ENCODE peak calls at places on chromosomes 3 and 15, in eight cellular contexts. One of them, this sample, is unnamed.

GRCh38 chr15:25061808-25062550 is 107.2 kb downstream of the SNRPN start:
- DNase-seq in right lobe of liver: no peak
- DNase-seq in amniotic stem cell: no peak
- DNase-seq in tibial nerve: no peak
- DNase-seq in astrocyte of the spinal cord: no peak
- DNase-seq in activated CD4-positive, alpha-beta T cell treated with anti-CD3 and anti-CD28 coated beads, Interleukin-2, amount 10 ng/mL, durations not matched to agents 7 days and 5 days: no peak
- DNase-seq in NCI-H1436: no peak
- DNase-seq in ureter: no peak
- DNase-seq in this sample: no peak

GRCh38 chr15:59691194-59691805 is 2.2 kb upstream of the BNIP2 start:
- DNase-seq in right lobe of liver: no peak
- DNase-seq in amniotic stem cell: peak
- DNase-seq in tibial nerve: no peak
- DNase-seq in astrocyte of the spinal cord: peak
- DNase-seq in activated CD4-positive, alpha-beta T cell treated with anti-CD3 and anti-CD28 coated beads, Interleukin-2, amount 10 ng/mL, durations not matched to agents 7 days and 5 days: peak
- DNase-seq in NCI-H1436: peak
- DNase-seq in ureter: no peak
- DNase-seq in this sample: peak

GRCh38 chr3:140595295-140595694 is 82.6 kb upstream of the TRIM42 start:
- DNase-seq in right lobe of liver: no peak
- DNase-seq in amniotic stem cell: no peak
- DNase-seq in tibial nerve: no peak
- DNase-seq in astrocyte of the spinal cord: peak
- DNase-seq in activated CD4-positive, alpha-beta T cell treated with anti-CD3 and anti-CD28 coated beads, Interleukin-2, amount 10 ng/mL, durations not matched to agents 7 days and 5 days: no peak
- DNase-seq in NCI-H1436: no peak
- DNase-seq in ureter: no peak
- DNase-seq in this sample: no peak

GRCh38 chr3:13416002-13416793 is 3.9 kb downstream of the NUP210 start:
- DNase-seq in right lobe of liver: no peak
- DNase-seq in amniotic stem cell: no peak
- DNase-seq in tibial nerve: no peak
- DNase-seq in astrocyte of the spinal cord: no peak
- DNase-seq in activated CD4-positive, alpha-beta T cell treated with anti-CD3 and anti-CD28 coated beads, Interleukin-2, amount 10 ng/mL, durations not matched to agents 7 days and 5 days: peak
- DNase-seq in NCI-H1436: no peak
- DNase-seq in ureter: no peak
- DNase-seq in this sample: no peak

GRCh38 chr3:179037361-179037760 is 34.2 kb downstream of the ZMAT3 start:
- DNase-seq in right lobe of liver: no peak
- DNase-seq in amniotic stem cell: peak
- DNase-seq in tibial nerve: peak
- DNase-seq in astrocyte of the spinal cord: peak
- DNase-seq in activated CD4-positive, alpha-beta T cell treated with anti-CD3 and anti-CD28 coated beads, Interleukin-2, amount 10 ng/mL, durations not matched to agents 7 days and 5 days: peak
- DNase-seq in NCI-H1436: no peak
- DNase-seq in ureter: peak
- DNase-seq in this sample: no peak

GRCh38 chr3:148882288-148882687 is 17.2 kb downstream of the CPA3 start:
- DNase-seq in right lobe of liver: no peak
- DNase-seq in amniotic stem cell: no peak
- DNase-seq in tibial nerve: no peak
- DNase-seq in astrocyte of the spinal cord: peak
- DNase-seq in activated CD4-positive, alpha-beta T cell treated with anti-CD3 and anti-CD28 coated beads, Interleukin-2, amount 10 ng/mL, durations not matched to agents 7 days and 5 days: no peak
- DNase-seq in NCI-H1436: no peak
- DNase-seq in ureter: no peak
- DNase-seq in this sample: no peak

GRCh38 chr3:145972851-145973250 is 188.1 kb downstream of the PLOD2 start:
- DNase-seq in right lobe of liver: no peak
- DNase-seq in amniotic stem cell: no peak
- DNase-seq in tibial nerve: no peak
- DNase-seq in astrocyte of the spinal cord: no peak
- DNase-seq in activated CD4-positive, alpha-beta T cell treated with anti-CD3 and anti-CD28 coated beads, Interleukin-2, amount 10 ng/mL, durations not matched to agents 7 days and 5 days: no peak
- DNase-seq in NCI-H1436: no peak
- DNase-seq in ureter: no peak
- DNase-seq in this sample: no peak

GRCh38 chr3:133886031-133886722 is 9.5 kb downstream of the RAB6B start:
- DNase-seq in right lobe of liver: no peak
- DNase-seq in amniotic stem cell: no peak
- DNase-seq in tibial nerve: no peak
- DNase-seq in astrocyte of the spinal cord: no peak
- DNase-seq in activated CD4-positive, alpha-beta T cell treated with anti-CD3 and anti-CD28 coated beads, Interleukin-2, amount 10 ng/mL, durations not matched to agents 7 days and 5 days: no peak
- DNase-seq in NCI-H1436: no peak
- DNase-seq in ureter: no peak
- DNase-seq in this sample: no peak

GRCh38 chr3:51988286-51989146 is 5.2 kb downstream of the ACY1 start:
- DNase-seq in right lobe of liver: no peak
- DNase-seq in amniotic stem cell: no peak
- DNase-seq in tibial nerve: no peak
- DNase-seq in astrocyte of the spinal cord: no peak
- DNase-seq in activated CD4-positive, alpha-beta T cell treated with anti-CD3 and anti-CD28 coated beads, Interleukin-2, amount 10 ng/mL, durations not matched to agents 7 days and 5 days: no peak
- DNase-seq in NCI-H1436: no peak
- DNase-seq in ureter: no peak
- DNase-seq in this sample: no peak

GRCh38 chr3:179991877-179992276 is 44.9 kb downstream of the PEX5L start:
- DNase-seq in right lobe of liver: no peak
- DNase-seq in amniotic stem cell: no peak
- DNase-seq in tibial nerve: no peak
- DNase-seq in astrocyte of the spinal cord: peak
- DNase-seq in activated CD4-positive, alpha-beta T cell treated with anti-CD3 and anti-CD28 coated beads, Interleukin-2, amount 10 ng/mL, durations not matched to agents 7 days and 5 days: no peak
- DNase-seq in NCI-H1436: no peak
- DNase-seq in ureter: no peak
- DNase-seq in this sample: no peak

GRCh38 chr3:109346770-109347295 is 9.5 kb upstream of the DPPA4 start:
- DNase-seq in right lobe of liver: no peak
- DNase-seq in amniotic stem cell: no peak
- DNase-seq in tibial nerve: no peak
- DNase-seq in astrocyte of the spinal cord: peak
- DNase-seq in activated CD4-positive, alpha-beta T cell treated with anti-CD3 and anti-CD28 coated beads, Interleukin-2, amount 10 ng/mL, durations not matched to agents 7 days and 5 days: no peak
- DNase-seq in NCI-H1436: no peak
- DNase-seq in ureter: no peak
- DNase-seq in this sample: no peak

GRCh38 chr15:94080416-94080815 is 150.9 kb upstream of the MCTP2 start:
- DNase-seq in right lobe of liver: no peak
- DNase-seq in amniotic stem cell: no peak
- DNase-seq in tibial nerve: peak
- DNase-seq in astrocyte of the spinal cord: peak
- DNase-seq in activated CD4-positive, alpha-beta T cell treated with anti-CD3 and anti-CD28 coated beads, Interleukin-2, amount 10 ng/mL, durations not matched to agents 7 days and 5 days: no peak
- DNase-seq in NCI-H1436: peak
- DNase-seq in ureter: no peak
- DNase-seq in this sample: no peak

GRCh38 chr3:52330194-52330805 is 14.2 kb downstream of the DNAH1 start:
- DNase-seq in right lobe of liver: no peak
- DNase-seq in amniotic stem cell: no peak
- DNase-seq in tibial nerve: no peak
- DNase-seq in astrocyte of the spinal cord: no peak
- DNase-seq in activated CD4-positive, alpha-beta T cell treated with anti-CD3 and anti-CD28 coated beads, Interleukin-2, amount 10 ng/mL, durations not matched to agents 7 days and 5 days: no peak
- DNase-seq in NCI-H1436: no peak
- DNase-seq in ureter: no peak
- DNase-seq in this sample: no peak